ENCODE peak calls at places on chromosomes 12 and 14, in five cellular contexts. P, V, K, M and Y are unnamed samples.

GRCh38 chr12:48424644-48425043 is 47.7 kb upstream of the ANP32D start:
- DNase-seq in V (no peak), M (no peak), P (no peak), K (no peak), Y (no peak)

GRCh38 chr12:112261559-112261958 is 120.7 kb downstream of the HECTD4 start:
- DNase-seq in V (no peak), K (no peak), M (peak), P (no peak), Y (no peak)

GRCh38 chr14:105117257-105117646 is 51.3 kb downstream of the JAG2 start:
- DNase-seq in M (no peak), V (no peak), K (no peak), P (no peak), Y (no peak)

GRCh38 chr12:116039081-116039480 is 238.4 kb downstream of the MED13L start:
- DNase-seq in P (no peak), V (no peak), K (no peak), M (no peak), Y (no peak)

GRCh38 chr12:106269150-106269771 is 21.4 kb upstream of the CKAP4 start:
- DNase-seq in V (no peak), P (no peak), M (no peak), K (no peak), Y (no peak)

GRCh38 chr12:6263931-6264330 is 46.6 kb upstream of the PLEKHG6 start:
- DNase-seq in V (no peak), K (no peak), M (no peak), P (no peak), Y (no peak)

GRCh38 chr12:46523863-46524770 is 151.5 kb upstream of the SLC38A2 start:
- DNase-seq in P (peak), M (peak), K (peak), V (peak), Y (peak)

GRCh38 chr12:99935608-99936007 is 49.1 kb downstream of the ANKS1B start:
- DNase-seq in P (no peak), V (no peak), M (no peak), K (no peak), Y (no peak)

GRCh38 chr12:6230321-6231110 is 30.3 kb downstream of the CD9 start:
- DNase-seq in K (no peak), M (peak), V (no peak), P (peak), Y (no peak)

GRCh38 chr12:93154753-93155475 is 222.8 kb upstream of the NUDT4 start:
- DNase-seq in P (no peak), K (no peak), M (no peak), V (no peak), Y (no peak)

GRCh38 chr12:26721800-26722199 is 111.2 kb downstream of the ITPR2 start:
- DNase-seq in M (peak), P (peak), V (no peak), K (no peak), Y (no peak)

GRCh38 chr14:59868021-59868420 is 2.6 kb downstream of the RTN1 start:
- DNase-seq in V (no peak), M (no peak), K (no peak), P (no peak), Y (no peak)

GRCh38 chr12:128968668-128969067 is 115.4 kb downstream of the GLT1D1 start:
- DNase-seq in P (no peak), K (no peak), V (no peak), M (no peak), Y (no peak)

DNA sequence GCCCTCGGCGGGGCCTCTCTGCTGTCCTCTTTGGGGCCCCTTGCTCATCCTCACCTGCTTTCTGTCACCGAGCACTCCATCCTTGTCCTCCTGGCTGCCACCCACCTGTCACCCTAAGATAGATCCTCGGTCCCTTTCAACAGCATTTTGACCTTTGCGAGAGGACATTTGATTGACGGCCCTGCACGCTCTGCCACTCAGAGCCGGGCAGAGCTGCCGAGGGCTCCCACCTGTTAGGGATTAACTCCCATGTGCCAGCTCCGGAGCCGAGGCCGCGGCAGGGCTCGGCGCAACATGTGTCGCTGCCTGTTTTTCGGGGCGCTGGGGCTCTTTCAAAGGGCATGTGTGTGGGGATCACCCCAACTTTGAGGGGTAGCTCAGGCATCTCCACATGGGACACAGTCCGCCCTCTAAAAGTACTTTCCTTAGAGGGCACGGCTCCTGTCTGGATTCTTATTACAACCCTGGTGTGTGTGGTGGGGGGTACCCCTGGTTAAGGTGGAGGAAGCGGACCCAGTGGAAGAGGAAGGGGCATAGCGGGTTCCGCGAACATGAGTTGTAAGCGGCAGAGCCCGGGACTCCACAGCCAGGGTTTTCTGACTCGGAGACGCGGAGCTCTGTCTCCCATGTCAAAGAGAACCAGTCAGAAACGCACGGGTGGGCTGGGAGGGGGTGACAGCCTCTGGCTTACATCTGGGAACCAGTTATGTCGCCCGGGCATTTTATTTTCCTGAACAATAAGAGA is 800 bp upstream of the MEG3 start:
- DNase-seq in P (no peak), M (no peak), V (no peak), K (no peak), Y (no peak)
- H3K4me3 ChIP-seq in P (no peak), M (no peak), V (no peak), K (peak), Y (peak)

GRCh38 chr12:31215521-31216232 is 110.3 kb downstream of the SINHCAF start:
- DNase-seq in M (no peak), P (peak), V (no peak), K (no peak), Y (no peak)
- H3K4me3 ChIP-seq in M (no peak), P (no peak), V (no peak), K (no peak), Y (no peak)

DNA sequence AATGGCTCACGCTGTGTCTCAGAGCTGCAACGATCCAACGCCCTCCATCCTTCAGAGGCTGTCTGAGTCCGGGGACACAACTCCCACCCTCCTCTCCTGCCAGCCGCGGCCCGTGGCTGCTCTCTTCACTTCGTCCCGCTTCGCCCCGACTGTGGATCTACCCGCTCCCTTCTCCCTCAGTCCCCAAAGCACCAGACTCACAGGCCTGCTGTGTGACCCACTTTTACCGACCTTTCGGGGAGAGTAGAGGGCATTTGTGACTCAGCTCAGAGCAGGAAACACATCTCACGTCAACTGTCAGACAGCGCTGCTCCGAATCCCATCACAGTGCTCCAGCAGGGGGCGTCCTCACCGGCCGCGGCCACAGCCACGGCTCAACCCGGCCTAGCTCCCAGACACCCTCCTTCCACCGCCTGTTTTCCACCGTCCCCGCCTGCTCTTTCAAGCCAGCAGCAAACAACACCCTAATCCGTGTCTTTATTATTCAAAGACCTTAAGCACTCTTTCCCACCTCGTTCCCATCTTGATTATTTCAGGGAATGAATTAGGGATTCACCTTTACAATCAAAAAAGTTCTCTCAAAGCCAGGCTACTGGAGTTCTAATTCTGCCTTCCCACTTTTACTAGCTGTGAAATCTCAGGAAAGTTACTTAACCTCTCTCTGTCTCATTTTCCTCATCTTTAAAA is 5.0 kb upstream of the AQP2 start:
- DNase-seq in K (peak), P (peak), V (no peak), M (peak), Y (peak)
- H3K4me3 ChIP-seq in K (no peak), P (no peak), V (no peak), M (no peak), Y (no peak)

GRCh38 chr12:133203344-133204263 is 22.3 kb downstream of the ZNF268 start:
- DNase-seq in V (no peak), K (no peak), P (no peak), M (no peak), Y (no peak)
- H3K4me3 ChIP-seq in V (no peak), K (no peak), P (no peak), M (no peak), Y (no peak)